ENCODE peak calls at places on chromosome 14, in five cellular contexts. L, H, X, D and G are unnamed samples.

GRCh38 chr14:55245657-55246268 is 25.5 kb upstream of the FBXO34 start:
- DNase-seq in L (peak), X (no peak), D (no peak), H (no peak), G (peak)

GRCh38 chr14:50303744-50304471 is 8.1 kb downstream of the L2HGDH start:
- DNase-seq in X (no peak), H (no peak), D (no peak), L (no peak), G (no peak)

GRCh38 chr14:49622022-49622607 is 1.5 kb downstream of the MGAT2 start:
- DNase-seq in L (no peak), D (no peak), H (no peak), X (no peak), G (no peak)

GRCh38 chr14:65015391-65015790 is 28.7 kb downstream of the FNTB start:
- DNase-seq in H (no peak), D (no peak), X (no peak), L (no peak), G (no peak)

GRCh38 chr14:75088566-75089373 is 19.3 kb downstream of the ZC2HC1C start:
- DNase-seq in D (peak), X (peak), H (peak), L (peak), G (peak)

GRCh38 chr14:76055330-76055729 is 69.8 kb downstream of the IFT43 start:
- DNase-seq in L (no peak), D (no peak), X (no peak), H (no peak), G (no peak)

GRCh38 chr14:76977793-76978730 is 50.4 kb downstream of the IRF2BPL start:
- DNase-seq in X (peak), L (peak), D (peak), H (peak), G (no peak)

GRCh38 chr14:26276757-26277156 is 321.1 kb downstream of the NOVA1 start:
- DNase-seq in X (no peak), L (peak), H (no peak), D (no peak), G (peak)

GRCh38 chr14:95479494-95479893 is 37.0 kb downstream of the SYNE3 start:
- DNase-seq in H (no peak), L (no peak), X (no peak), D (no peak), G (no peak)

GRCh38 chr14:92847220-92848148 is 53.4 kb downstream of the GOLGA5 start:
- DNase-seq in L (no peak), D (no peak), X (no peak), H (no peak), G (no peak)

GRCh38 chr14:20350860-20351259 is 7.4 kb downstream of the PARP2 start:
- DNase-seq in H (no peak), X (no peak), D (no peak), L (no peak), G (no peak)

GRCh38 chr14:101870273-101870939 is 94.0 kb upstream of the DYNC1H1 start:
- DNase-seq in D (no peak), L (no peak), H (no peak), X (no peak), G (no peak)

GRCh38 chr14:55086939-55087338 is 35.5 kb downstream of the MAPK1IP1L start:
- DNase-seq in H (no peak), L (no peak), X (no peak), D (peak), G (no peak)

GRCh38 chr14:104393199-104393897 is 186.2 kb upstream of the C14orf180 start:
- DNase-seq in X (no peak), L (no peak), D (no peak), H (no peak), G (no peak)

GRCh38 chr14:53167602-53168328 is 14.6 kb upstream of the DDHD1 start:
- DNase-seq in L (no peak), X (no peak), D (peak), H (no peak), G (no peak)

GRCh38 chr14:77222546-77223225 is 41.1 kb downstream of the TMEM63C start:
- DNase-seq in L (no peak), X (no peak), D (no peak), H (no peak), G (no peak)

GRCh38 chr14:26174395-26174794 is 423.4 kb downstream of the NOVA1 start:
- DNase-seq in L (no peak), H (no peak), D (no peak), X (no peak), G (no peak)

GRCh38 chr14:51977075-51977474 is 12.3 kb upstream of the RTRAF start:
- DNase-seq in L (no peak), H (no peak), D (no peak), X (no peak), G (no peak)

GRCh38 chr14:102817318-102817717 is 40.1 kb downstream of the TRAF3 start:
- DNase-seq in L (no peak), X (no peak), H (no peak), D (no peak), G (no peak)

GRCh38 chr14:25042362-25043299 is 7.3 kb downstream of the STXBP6 start:
- DNase-seq in X (no peak), L (no peak), H (no peak), D (no peak), G (peak)

GRCh38 chr14:67557118-67557517 is 24.0 kb downstream of the PLEKHH1 start:
- DNase-seq in L (no peak), D (no peak), H (no peak), X (no peak), G (no peak)

GRCh38 chr14:74888164-74889158 is 6.7 kb downstream of the DLST start:
- DNase-seq in X (peak), L (no peak), D (no peak), H (no peak), G (no peak)

GRCh38 chr14:34450542-34450915 is 11.5 kb downstream of the SPTSSA start:
- DNase-seq in D (no peak), X (no peak), H (no peak), L (no peak), G (no peak)

GRCh38 chr14:91872517-91873470 is 5.5 kb upstream of the TC2N start:
- DNase-seq in X (no peak), H (no peak), D (peak), L (no peak), G (no peak)

GRCh38 chr14:20440465-20440864 is 4.5 kb upstream of the KLHL33 start:
- DNase-seq in L (no peak), H (no peak), D (no peak), X (no peak), G (no peak)

GRCh38 chr14:67492538-67492937 is 4.0 kb upstream of the TMEM229B start:
- DNase-seq in D (no peak), L (no peak), H (no peak), X (no peak), G (no peak)

GRCh38 chr14:49584058-49584457 is 2.1 kb downstream of the RPS29 start:
- DNase-seq in L (no peak), H (no peak), D (no peak), X (no peak), G (no peak)

GRCh38 chr14:39186941-39187525 is 12.0 kb downstream of the PNN start:
- DNase-seq in H (no peak), X (no peak), L (no peak), D (no peak), G (no peak)

GRCh38 chr14:75452900-75453816 is 25.3 kb downstream of the JDP2 start:
- DNase-seq in H (no peak), D (peak), X (no peak), L (no peak), G (no peak)

GRCh38 chr14:55071051-55071450 is 19.6 kb downstream of the MAPK1IP1L start:
- DNase-seq in X (no peak), L (no peak), D (no peak), H (no peak), G (no peak)

GRCh38 chr14:23694085-23694975 is 58.2 kb downstream of the DHRS2 start:
- DNase-seq in D (no peak), H (peak), L (no peak), X (no peak), G (no peak)

GRCh38 chr14:99754141-99755067 is 38.8 kb upstream of the EML1 start:
- DNase-seq in X (no peak), H (no peak), D (no peak), L (no peak), G (no peak)

GRCh38 chr14:51517116-51517515 is 134.6 kb upstream of the FRMD6 start:
- DNase-seq in H (no peak), L (no peak), D (no peak), X (no peak), G (no peak)

GRCh38 chr14:105475916-105476845 is 1.6 kb downstream of the CRIP2 start:
- DNase-seq in H (no peak), L (no peak), D (no peak), X (no peak), G (no peak)

GRCh38 chr14:92528486-92529100 is 15.0 kb downstream of the RIN3 start:
- DNase-seq in L (no peak), D (no peak), H (no peak), X (no peak), G (no peak)